ENCODE peak calls at places on chromosome 22, in nine cellular contexts. N is GM20000, R is mucosa of descending colon, I is fibroblast of the conjunctiva, S is HEK293T, K is adipocyte, H is pancreas, C is omental fat pad, Z is amniotic stem cell. J is an unnamed sample.

GRCh38 chr22:24697671-24698082 is 76.8 kb downstream of the PIWIL3 start:
- DNase-seq in N (peak; percentile 1), R (peak; percentile 74), I (no peak), S (no peak), K (no peak), H (peak; percentile 44), C (no peak), Z (no peak), J (no peak)

GRCh38 chr22:25148149-25148691 is 51.4 kb upstream of the CRYBB3 start:
- DNase-seq in N (no peak), R (no peak), I (no peak), S (no peak), K (no peak), H (peak; percentile 57), C (no peak), Z (no peak), J (peak; percentile 86)

GRCh38 chr22:41857160-41857859 is 24.4 kb downstream of the SREBF2 start:
- DNase-seq in N (peak; percentile 56), R (no peak), I (peak; percentile 35), S (peak; percentile 62), K (peak; percentile 74), H (no peak), C (no peak), Z (no peak), J (no peak)

GRCh38 chr22:45164217-45165123 is 745 bp downstream of the NUP50 start:
- DNase-seq in N (peak; percentile 72), R (peak; percentile 71), I (no peak), S (peak; percentile 51), K (peak; percentile 56), H (peak; percentile 46), C (no peak), Z (no peak), J (no peak)

GRCh38 chr22:29716814-29717213 is 3.0 kb upstream of the CABP7 start:
- DNase-seq in N (peak; percentile 71), R (no peak), I (peak; percentile 47), S (peak; percentile 67), K (peak; percentile 85), H (peak; percentile 66), C (no peak), Z (no peak), J (no peak)

GRCh38 chr22:25955323-25955722 is 213.3 kb downstream of the MYO18B start:
- DNase-seq in N (no peak), R (no peak), I (no peak), S (no peak), K (no peak), H (no peak), C (no peak), Z (no peak), J (no peak)

GRCh38 chr22:44816141-44816540 is 63.8 kb downstream of the ARHGAP8 start:
- DNase-seq in N (no peak), R (peak; percentile 38), I (no peak), S (no peak), K (no peak), H (no peak), C (no peak), Z (no peak), J (no peak)

GRCh38 chr22:44574057-44574456 is 76.0 kb upstream of the RTL6 start:
- DNase-seq in N (no peak), R (peak; percentile 30), I (peak; percentile 67), S (no peak), K (peak; percentile 89), H (peak; percentile 69), C (peak; percentile 28), Z (peak; percentile 68), J (peak; percentile 70)

GRCh38 chr22:49064836-49065235 is 762.8 kb downstream of the BRD1 start:
- DNase-seq in N (no peak), R (no peak), I (no peak), S (no peak), K (no peak), H (no peak), C (no peak), Z (no peak), J (no peak)

GRCh38 chr22:46547883-46548244 is 10.4 kb upstream of the CELSR1 start:
- DNase-seq in N (no peak), R (no peak), I (peak; percentile 31), S (no peak), K (peak; percentile 69), H (no peak), C (no peak), Z (no peak), J (no peak)

GRCh38 chr22:19942071-19942885 is 660 bp upstream of the TXNRD2 start:
- DNase-seq in N (peak; percentile 63), R (peak; percentile 56), I (no peak), S (peak; percentile 43), K (peak; percentile 83), H (no peak), C (no peak), Z (peak; percentile 42), J (no peak)

GRCh38 chr22:22526125-22526912 is 6.2 kb upstream of the ZNF280A start:
- DNase-seq in N (no peak), R (no peak), I (no peak), S (no peak), K (no peak), H (no peak), C (no peak), Z (no peak), J (no peak)

GRCh38 chr22:45816771-45817170 is 145.1 kb downstream of the ATXN10 start:
- DNase-seq in N (no peak), R (no peak), I (no peak), S (no peak), K (no peak), H (no peak), C (no peak), Z (no peak), J (no peak)

GRCh38 chr22:23815781-23816551 is 22.8 kb downstream of the DERL3 start:
- DNase-seq in N (no peak), R (peak; percentile 14), I (no peak), S (no peak), K (no peak), H (no peak), C (no peak), Z (no peak), J (no peak)

J was measured in breast epithelium.